ENCODE peak calls at places on chromosomes 13 and 19, in five cellular contexts. W is AG08396; Z is left colon; D is stimulated activated effector memory CD8-positive, alpha-beta T cell treated with anti-CD3 and anti-CD28 coated beads, Interleukin-12 subunit alpha, Interleukin-12 subunit beta, amount 100 ng/mL, for 72 hours; K is EL. I is an unnamed sample.

GRCh38 chr13:76663941-76664340 is 222.3 kb downstream of the KCTD12 start:
- DNase-seq in W (no peak), Z (no peak), D (no peak), K (no peak), I (no peak)

GRCh38 chr13:66689628-66690027 is 540.5 kb downstream of the PCDH9 start:
- DNase-seq in W (no peak), Z (no peak), D (no peak), K (peak), I (no peak)

GRCh38 chr19:40907968-40908735 is 26.1 kb upstream of the CYP2A7 start:
- DNase-seq in W (no peak), Z (no peak), D (peak), K (no peak), I (no peak)

GRCh38 chr13:111610077-111610476 is 289.6 kb downstream of the TEX29 start:
- DNase-seq in W (no peak), Z (no peak), D (no peak), K (no peak), I (no peak)

GRCh38 chr13:73776137-73776785 is 357.9 kb downstream of the KLF12 start:
- DNase-seq in W (no peak), Z (no peak), D (no peak), K (no peak), I (no peak)

GRCh38 chr13:97295279-97296182 is 73.4 kb downstream of the MBNL2 start:
- DNase-seq in W (peak), Z (no peak), D (no peak), K (peak), I (no peak)

GRCh38 chr19:55087542-55087935 is 11.9 kb downstream of the EPS8L1 start:
- DNase-seq in W (peak), Z (no peak), D (no peak), K (peak), I (no peak)

GRCh38 chr19:36136975-36137686 is 2.7 kb upstream of the CAPNS1 start:
- DNase-seq in W (peak), Z (peak), D (no peak), K (peak), I (peak)

GRCh38 chr19:6718741-6719539 is 1.5 kb downstream of the C3 start:
- DNase-seq in W (peak), Z (no peak), D (no peak), K (peak), I (no peak)

GRCh38 chr19:8609210-8610040 is 1.1 kb downstream of the ADAMTS10 start:
- DNase-seq in W (peak), Z (peak), D (no peak), K (peak), I (peak)

GRCh38 chr13:51769455-51770127 is 34.4 kb downstream of the DHRS12 start:
- DNase-seq in W (no peak), Z (no peak), D (no peak), K (no peak), I (no peak)

GRCh38 chr13:110590577-110590976 is 24.8 kb upstream of the NAXD start:
- DNase-seq in W (no peak), Z (no peak), D (no peak), K (no peak), I (no peak)